ENCODE peak calls at places on chromosomes 12 and 14, in four cellular contexts. U is H1, W is HepG2, J is K562. H is an unnamed sample.

GRCh38 chr14:70645892-70646291 is 4.2 kb downstream of the TTC9 start:
- DNase-seq in U (no peak), W (no peak), J (no peak), H (no peak)

GRCh38 chr12:71731439-71732356 is 23.0 kb upstream of the RAB21 start:
- DNase-seq in U (peak), W (peak), J (no peak), H (peak)

GRCh38 chr12:87953257-87953860 is 75.8 kb downstream of the C12orf50 start:
- DNase-seq in U (no peak), W (peak), J (no peak), H (peak)

GRCh38 chr14:46840971-46841729 is 189.6 kb upstream of the RPL10L start:
- DNase-seq in U (no peak), W (no peak), J (no peak), H (no peak)

GRCh38 chr12:108268397-108268796 is 70.7 kb downstream of the CMKLR1 start:
- DNase-seq in U (no peak), W (no peak), J (no peak), H (no peak)

GRCh38 chr12:31900271-31900670 is 58.9 kb upstream of the RESF1 start:
- DNase-seq in U (no peak), W (no peak), J (no peak), H (no peak)

GRCh38 chr12:125220404-125221273 is 155.4 kb downstream of the AACS start:
- DNase-seq in U (no peak), W (no peak), J (no peak), H (no peak)

GRCh38 chr12:113798552-113798951 is 167.6 kb downstream of the RBM19 start:
- DNase-seq in U (no peak), W (no peak), J (no peak), H (no peak)

GRCh38 chr12:29858270-29858786 is 74.6 kb upstream of the TMTC1 start:
- DNase-seq in U (no peak), W (no peak), J (no peak), H (no peak)

GRCh38 chr12:54390668-54391551 is 6.4 kb upstream of the ZNF385A start:
- DNase-seq in U (peak), W (no peak), J (peak), H (peak)

GRCh38 chr12:20345866-20346265 is 22.5 kb upstream of the PDE3A start:
- DNase-seq in U (no peak), W (no peak), J (no peak), H (no peak)

GRCh38 chr12:111453071-111453989 is 47.6 kb downstream of the SH2B3 start:
- DNase-seq in U (peak), W (no peak), J (no peak), H (no peak)

GRCh38 chr14:81416233-81416927 is 16.3 kb upstream of the STON2 start:
- DNase-seq in U (no peak), W (no peak), J (no peak), H (no peak)

GRCh38 chr12:84912191-84913142 is at the start of gene SLC6A15:
- DNase-seq in U (peak), W (no peak), J (no peak), H (peak)

GRCh38 chr12:108430245-108430644 is 84.8 kb upstream of the FICD start:
- DNase-seq in U (no peak), W (no peak), J (no peak), H (no peak)

GRCh38 chr14:102187044-102187443 is 47.3 kb downstream of the WDR20 start:
- DNase-seq in U (no peak), W (no peak), J (no peak), H (peak)

GRCh38 chr12:45191239-45191638 is 24.7 kb upstream of the ANO6 start:
- DNase-seq in U (no peak), W (peak), J (no peak), H (peak)

GRCh38 chr12:68018315-68018714 is 29.1 kb downstream of the IFNG-AS1 start:
- DNase-seq in U (no peak), W (no peak), J (no peak), H (no peak)

GRCh38 chr12:105765053-105766019 is 373.4 kb downstream of the NUAK1 start:
- DNase-seq in U (no peak), W (no peak), J (no peak), H (no peak)

GRCh38 chr12:116213014-116213413 is 64.5 kb downstream of the MED13L start:
- DNase-seq in U (no peak), W (no peak), J (no peak), H (no peak)

GRCh38 chr12:96606134-96606533 is 116.8 kb downstream of the CFAP54 start:
- DNase-seq in U (no peak), W (no peak), J (no peak), H (no peak)

GRCh38 chr12:102811125-102811737 is 105.8 kb downstream of the PAH start:
- DNase-seq in U (peak), W (peak), J (peak), H (peak)

GRCh38 chr12:9707864-9708808 is 24.8 kb downstream of the CLECL1 start:
- DNase-seq in U (peak), W (peak), J (peak), H (peak)

GRCh38 chr14:106872619-106873446 is 1346.5 kb downstream of the TMEM121 start:
- DNase-seq in U (peak), W (peak), J (peak), H (peak)

GRCh38 chr12:76451528-76451927 is 103.3 kb upstream of the BBS10 start:
- DNase-seq in U (no peak), W (peak), J (no peak), H (peak)

GRCh38 chr12:13038491-13039161 is 5.6 kb upstream of the FAM234B start:
- DNase-seq in U (no peak), W (no peak), J (no peak), H (no peak)

GRCh38 chr12:14418526-14418925 is 53.0 kb downstream of the ATF7IP start:
- DNase-seq in U (no peak), W (no peak), J (no peak), H (no peak)

GRCh38 chr12:113899844-113900471 is 66.2 kb downstream of the RBM19 start:
- DNase-seq in U (no peak), W (no peak), J (no peak), H (no peak)

GRCh38 chr14:73719361-73719760 is 5.2 kb upstream of the PNMA1 start:
- DNase-seq in U (no peak), W (no peak), J (no peak), H (no peak)

GRCh38 chr12:65607271-65607880 is 216.9 kb upstream of the HMGA2 start:
- DNase-seq in U (no peak), W (no peak), J (no peak), H (no peak)
- TF ChIP-seq RNF2 in U (no peak), W (no peak), J (no peak), H (no peak)

DNA sequence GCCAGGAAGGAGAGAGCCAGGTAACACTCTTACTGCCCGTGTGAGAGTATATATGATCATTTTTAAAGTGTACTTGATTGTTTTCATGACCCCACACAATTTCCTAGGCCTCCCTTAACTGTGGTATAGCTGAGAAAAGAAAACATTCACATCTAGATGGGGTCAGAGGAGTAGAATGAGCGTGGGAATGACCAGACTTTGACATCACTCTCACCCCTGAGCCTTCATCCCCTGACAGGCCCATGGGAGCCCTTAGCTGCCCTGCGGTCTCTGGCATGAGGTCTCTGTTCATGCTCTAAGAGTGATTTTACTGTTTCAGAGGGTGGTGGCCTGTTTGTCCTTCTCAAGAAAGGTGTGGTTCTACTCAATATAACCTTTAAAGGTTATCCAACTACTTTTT is 442.2 kb downstream of the EGLN3 start:
- DNase-seq in U (no peak), W (no peak), J (no peak), H (no peak)
- TF ChIP-seq RNF2 in U (no peak), W (no peak), J (no peak), H (no peak)

DNA sequence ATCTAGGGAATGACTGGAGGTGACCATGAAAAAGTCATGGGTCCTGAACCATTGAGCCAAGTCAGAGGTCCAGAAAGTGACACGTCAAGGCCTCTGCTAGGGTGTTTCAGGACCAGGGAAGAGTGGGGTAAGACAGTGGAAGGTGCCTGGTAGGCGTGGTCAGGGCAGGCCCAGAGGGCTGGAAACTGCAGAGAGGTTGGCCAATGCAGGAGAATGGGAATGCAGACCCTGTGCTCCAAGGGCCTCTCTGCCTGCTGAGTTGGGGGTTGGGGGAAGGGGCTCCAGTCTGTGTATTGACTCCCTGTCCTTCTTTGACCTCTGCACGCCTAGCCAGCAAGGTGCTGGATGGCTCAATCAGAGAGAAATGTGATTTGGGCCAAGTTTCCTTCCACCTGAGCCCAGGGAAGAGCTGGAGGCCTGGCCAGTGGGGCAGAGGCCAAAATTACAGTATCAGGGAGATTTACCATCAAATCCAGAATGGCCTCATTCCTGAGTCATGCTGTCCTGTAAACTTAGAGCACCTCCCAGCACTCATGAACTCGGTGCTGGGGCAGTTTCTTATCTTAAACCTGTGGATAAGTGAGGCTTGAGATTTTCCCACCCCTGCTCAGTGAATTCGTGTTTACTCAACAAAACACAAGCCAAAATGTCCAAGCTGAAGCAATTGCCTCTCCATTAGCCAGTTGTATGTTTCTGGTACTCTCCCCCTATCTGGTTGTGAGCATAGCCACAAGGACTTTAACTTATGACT is 24.4 kb downstream of the IRF2BPL start:
- DNase-seq in U (peak), W (no peak), J (no peak), H (no peak)
- TF ChIP-seq RNF2 in U (no peak), W (no peak), J (no peak), H (no peak)

DNA sequence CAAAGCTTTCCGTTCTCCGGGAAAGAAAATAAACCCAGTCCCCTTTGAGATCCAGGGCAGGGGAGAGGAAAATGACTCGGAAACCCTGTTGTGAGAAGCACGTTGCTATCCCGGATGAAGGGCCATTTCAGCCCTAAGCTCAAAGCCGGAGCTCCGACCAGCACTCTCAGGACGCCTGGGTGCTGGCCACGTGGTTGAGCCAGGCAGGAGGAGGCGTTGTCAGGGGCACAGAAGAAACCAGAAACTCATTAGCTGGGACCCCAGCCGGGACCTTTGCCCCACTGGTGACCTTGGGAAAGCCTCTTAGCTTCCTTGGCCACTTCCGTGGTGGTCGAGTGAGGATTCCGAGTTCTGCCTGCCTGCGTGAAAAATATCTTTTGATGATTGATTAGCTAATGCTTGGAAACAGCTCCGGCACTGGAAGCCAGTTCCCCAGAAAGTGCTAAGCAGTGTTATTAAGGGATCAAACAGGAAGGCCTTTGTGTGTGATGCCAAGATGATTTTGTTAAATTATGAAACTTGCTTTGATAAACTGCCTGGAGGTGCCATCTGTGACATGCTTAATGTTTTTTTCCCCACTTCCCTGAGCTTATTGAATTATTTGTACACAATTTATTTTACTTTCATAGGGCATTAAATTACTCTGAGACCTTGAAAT is 57.5 kb upstream of the FZD10 start:
- DNase-seq in U (no peak), W (no peak), J (no peak), H (no peak)
- TF ChIP-seq RNF2 in U (no peak), W (no peak), J (no peak), H (no peak)